ENCODE peak calls at places on chromosomes 11 and 22, in four cellular contexts. One of them, this sample, is unnamed.

GRCh38 chr11:35289821-35290220 is 129.5 kb downstream of the SLC1A2 start:
- DNase-seq in GM12878: no peak
- DNase-seq in HepG2: no peak
- DNase-seq in K562: no peak
- DNase-seq in this sample: no peak

GRCh38 chr11:58493676-58494075 is 14.2 kb downstream of the OR5B21 start:
- DNase-seq in GM12878: no peak
- DNase-seq in HepG2: no peak
- DNase-seq in K562: no peak
- DNase-seq in this sample: no peak

GRCh38 chr22:22349455-22349836 is 104.9 kb downstream of the VPREB1 start:
- DNase-seq in HepG2: no peak
- DNase-seq in GM12878: no peak
- DNase-seq in K562: no peak
- DNase-seq in this sample: no peak

GRCh38 chr22:19764636-19765476 is 4.3 kb downstream of the TBX1 start:
- DNase-seq in HepG2: no peak
- DNase-seq in GM12878: no peak
- DNase-seq in K562: no peak
- DNase-seq in this sample: no peak

GRCh38 chr11:19218216-19218615 is 16.4 kb upstream of the CSRP3 start:
- DNase-seq in GM12878: no peak
- DNase-seq in HepG2: no peak
- DNase-seq in K562: no peak
- DNase-seq in this sample: no peak

GRCh38 chr11:75031224-75031753 is 42.6 kb downstream of the NEU3 start:
- DNase-seq in GM12878: no peak
- DNase-seq in K562: peak; percentile 89
- DNase-seq in HepG2: peak; percentile 41
- DNase-seq in this sample: no peak

GRCh38 chr11:70381872-70382842 is 16.2 kb upstream of the CTTN start:
- DNase-seq in HepG2: no peak
- DNase-seq in K562: peak; percentile 63
- DNase-seq in GM12878: no peak
- DNase-seq in this sample: no peak

GRCh38 chr11:80702264-80702663 is 1261.4 kb upstream of the TENM4 start:
- DNase-seq in K562: no peak
- DNase-seq in HepG2: no peak
- DNase-seq in GM12878: no peak
- DNase-seq in this sample: no peak

GRCh38 chr22:41226728-41227655 is 13.7 kb downstream of the CHADL start:
- DNase-seq in GM12878: no peak
- DNase-seq in K562: no peak
- DNase-seq in HepG2: no peak
- DNase-seq in this sample: no peak

GRCh38 chr22:29147241-29147919 is 58.3 kb upstream of the EMID1 start:
- DNase-seq in GM12878: no peak
- DNase-seq in HepG2: no peak
- DNase-seq in K562: no peak
- DNase-seq in this sample: no peak

GRCh38 chr22:24542641-24543040 is 12.3 kb downstream of the GUCD1 start:
- DNase-seq in GM12878: no peak
- DNase-seq in K562: no peak
- DNase-seq in HepG2: no peak
- DNase-seq in this sample: no peak

GRCh38 chr22:28462041-28462440 is 217.6 kb downstream of the TTC28 start:
- DNase-seq in HepG2: no peak
- DNase-seq in GM12878: no peak
- DNase-seq in K562: no peak
- DNase-seq in this sample: no peak

GRCh38 chr11:40027737-40028136 is 1431.7 kb downstream of the LRRC4C start:
- DNase-seq in HepG2: no peak
- DNase-seq in K562: no peak
- DNase-seq in GM12878: no peak
- DNase-seq in this sample: no peak

GRCh38 chr11:64760759-64761417 is 1.1 kb upstream of the PYGM start:
- DNase-seq in K562: peak; percentile 30
- DNase-seq in HepG2: no peak
- DNase-seq in GM12878: no peak
- DNase-seq in this sample: no peak

GRCh38 chr11:32039149-32039548 is 51.7 kb upstream of the RCN1 start:
- DNase-seq in GM12878: no peak
- DNase-seq in HepG2: no peak
- DNase-seq in K562: no peak
- DNase-seq in this sample: no peak

GRCh38 chr11:19594326-19594725 is 118.3 kb upstream of the NAV2 start:
- DNase-seq in K562: no peak
- DNase-seq in GM12878: no peak
- DNase-seq in HepG2: no peak
- DNase-seq in this sample: no peak

GRCh38 chr11:102202972-102203371 is 92.7 kb downstream of the YAP1 start:
- DNase-seq in K562: no peak
- DNase-seq in HepG2: no peak
- DNase-seq in GM12878: no peak
- DNase-seq in this sample: no peak

GRCh38 chr11:73748300-73748699 is 12.6 kb downstream of the RAB6A start:
- DNase-seq in HepG2: peak; percentile 87
- DNase-seq in GM12878: no peak
- DNase-seq in K562: no peak
- DNase-seq in this sample: no peak

GRCh38 chr22:16957781-16958180 is 50.2 kb downstream of the GAB4 start:
- DNase-seq in GM12878: no peak
- DNase-seq in HepG2: no peak
- DNase-seq in K562: peak; percentile 4
- DNase-seq in this sample: peak; percentile 6

GRCh38 chr11:36333897-36334296 is 37.8 kb downstream of the PRR5L start:
- DNase-seq in GM12878: no peak
- DNase-seq in K562: peak; percentile 61
- DNase-seq in HepG2: no peak
- DNase-seq in this sample: peak; percentile 58

GRCh38 chr11:2091112-2091746 is 48.0 kb downstream of the IGF2 start:
- DNase-seq in GM12878: no peak
- DNase-seq in HepG2: no peak
- DNase-seq in K562: no peak
- DNase-seq in this sample: no peak

GRCh38 chr11:2088284-2088683 is 50.9 kb downstream of the IGF2 start:
- DNase-seq in GM12878: no peak
- DNase-seq in HepG2: no peak
- DNase-seq in K562: peak; percentile 9
- DNase-seq in this sample: no peak

GRCh38 chr11:2090172-2091111 is 48.7 kb downstream of the IGF2 start:
- DNase-seq in HepG2: no peak
- DNase-seq in GM12878: no peak
- DNase-seq in K562: no peak
- DNase-seq in this sample: no peak

GRCh38 chr11:2088746-2089535 is 50.2 kb downstream of the IGF2 start:
- DNase-seq in HepG2: peak; percentile 48
- DNase-seq in K562: peak; percentile 24
- DNase-seq in GM12878: no peak
- DNase-seq in this sample: peak; percentile 43

DNA sequence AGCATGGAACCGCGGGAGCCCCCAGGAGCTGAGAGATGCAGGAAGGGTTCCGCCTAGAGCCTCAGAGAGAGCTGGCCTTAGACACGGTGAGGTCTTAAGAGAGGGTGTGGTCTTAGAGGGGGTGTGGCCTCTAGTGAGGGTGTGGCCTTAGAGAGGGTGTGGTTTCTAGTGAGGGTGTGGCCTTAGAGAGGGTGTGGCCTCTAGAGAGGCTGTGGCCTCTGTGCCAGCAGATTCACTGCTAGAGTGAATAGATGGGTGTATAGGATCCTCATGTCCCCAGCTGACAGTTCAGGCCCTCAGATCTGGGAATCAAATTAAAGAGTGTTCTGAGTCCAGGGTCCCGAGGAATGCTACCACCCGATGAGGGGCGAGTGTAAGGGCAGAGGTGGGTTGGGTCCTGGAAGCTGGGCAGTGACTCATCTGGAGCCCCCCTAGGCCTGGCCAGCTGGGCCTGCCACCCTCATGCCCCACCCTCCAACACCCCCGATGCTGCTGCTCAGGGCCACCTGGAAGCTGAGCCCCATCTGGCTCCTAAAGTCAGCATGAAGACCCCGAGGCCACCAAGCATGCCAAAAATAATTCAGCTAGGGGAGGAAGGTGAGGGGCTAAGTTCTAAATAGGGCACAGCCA is 49.5 kb downstream of the IGF2 start:
- DNase-seq in HepG2: peak; percentile 54
- DNase-seq in K562: peak; percentile 93
- DNase-seq in GM12878: no peak
- DNase-seq in this sample: peak; percentile 86
- TF ChIP-seq FOXM1 in HepG2: no peak
- TF ChIP-seq FOXM1 in K562: no peak
- TF ChIP-seq FOXM1 in GM12878: no peak
- TF ChIP-seq FOXM1 in this sample: no peak

GRCh38 chr11:76588455-76589325 is 81.9 kb downstream of the LRRC32 start:
- DNase-seq in GM12878: no peak
- DNase-seq in HepG2: no peak
- DNase-seq in K562: peak; percentile 20
- DNase-seq in this sample: no peak
- TF ChIP-seq TARDBP in GM12878: no peak
- TF ChIP-seq TARDBP in HepG2: no peak
- TF ChIP-seq TARDBP in K562: no peak
- TF ChIP-seq TARDBP in this sample: no peak

DNA sequence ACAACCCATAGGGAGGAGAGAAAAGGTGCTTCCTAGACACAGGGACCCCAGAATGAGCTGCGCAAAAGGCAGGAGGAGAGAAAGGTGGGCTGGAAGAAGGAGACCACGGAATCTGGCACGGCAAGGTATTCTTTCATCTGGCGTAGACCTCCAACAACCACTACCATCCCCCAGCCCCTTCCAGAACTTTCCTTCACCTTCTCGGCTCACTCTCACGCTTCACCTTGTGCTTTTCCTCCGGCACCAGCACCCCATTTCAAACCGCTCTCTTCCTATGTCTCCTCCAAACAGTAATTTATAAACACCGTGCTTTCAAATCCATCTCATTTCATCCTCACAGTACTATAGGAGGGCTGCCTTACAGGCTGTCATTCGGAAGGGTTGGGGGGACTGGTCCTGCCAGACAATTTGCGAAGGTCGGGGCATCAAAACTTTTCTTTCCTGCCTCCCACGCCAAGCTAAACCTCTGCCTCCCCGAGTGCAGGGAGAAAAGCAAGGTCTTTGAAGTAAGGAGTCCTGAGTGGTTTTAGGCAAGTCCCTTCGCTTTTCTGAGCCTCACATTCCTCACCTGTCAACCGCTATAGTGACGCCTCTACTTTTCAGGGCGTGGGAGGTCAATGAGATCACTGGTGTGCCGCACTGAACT is 937 bp downstream of the KCTD21 start:
- DNase-seq in GM12878: no peak
- DNase-seq in K562: no peak
- DNase-seq in HepG2: no peak
- DNase-seq in this sample: no peak
- TF ChIP-seq FOXM1 in GM12878: no peak
- TF ChIP-seq FOXM1 in K562: no peak
- TF ChIP-seq FOXM1 in HepG2: no peak
- TF ChIP-seq FOXM1 in this sample: no peak

GRCh38 chr11:26231252-26231661 is 100.7 kb upstream of the ANO3 start:
- DNase-seq in HepG2: no peak
- DNase-seq in GM12878: no peak
- DNase-seq in K562: no peak
- DNase-seq in this sample: no peak
- TF ChIP-seq TARDBP in HepG2: no peak
- TF ChIP-seq TARDBP in GM12878: no peak
- TF ChIP-seq TARDBP in K562: no peak
- TF ChIP-seq TARDBP in this sample: no peak